ENCODE peak calls at places on chromosome 12, in ten cellular contexts. D, R, C, W, J, K, Y, G, F and M are unnamed samples.

GRCh38 chr12:107775093-107775721 is 703 bp downstream of the ASCL4 start:
- DNase-seq in D (peak; percentile 30), R (no peak), C (no peak), W (no peak), J (no peak), K (no peak), Y (peak; percentile 17), G (no peak), F (no peak), M (no peak)

GRCh38 chr12:31362115-31362758 is 36.3 kb upstream of the SINHCAF start:
- DNase-seq in D (no peak), R (peak; percentile 30), C (no peak), W (no peak), J (no peak), K (no peak), Y (no peak), G (no peak), F (no peak), M (no peak)

GRCh38 chr12:131989021-131989420 is 39.3 kb downstream of the EP400 start:
- DNase-seq in D (no peak), R (no peak), C (no peak), W (no peak), J (no peak), K (no peak), Y (no peak), G (no peak), F (no peak), M (no peak)

GRCh38 chr12:49368240-49368600 is 958 bp downstream of the SPATS2 start:
- DNase-seq in D (peak; percentile 22), R (no peak), C (no peak), W (no peak), J (no peak), K (no peak), Y (no peak), G (no peak), F (no peak), M (no peak)

GRCh38 chr12:14993537-14994266 is 20.9 kb downstream of the PDE6H start:
- DNase-seq in D (peak; percentile 71), R (no peak), C (no peak), W (no peak), J (peak; percentile 6), K (peak; percentile 54), Y (peak; percentile 32), G (no peak), F (no peak), M (no peak)

GRCh38 chr12:5498081-5498480 is 66.2 kb downstream of the NTF3 start:
- DNase-seq in D (peak; percentile 23), R (no peak), C (no peak), W (no peak), J (peak; percentile 4), K (peak; percentile 38), Y (no peak), G (no peak), F (no peak), M (no peak)

GRCh38 chr12:12229556-12230092 is 37.2 kb downstream of the LRP6 start:
- DNase-seq in D (no peak), R (no peak), C (no peak), W (no peak), J (no peak), K (peak; percentile 34), Y (no peak), G (no peak), F (no peak), M (no peak)

GRCh38 chr12:51759175-51759574 is 89.3 kb downstream of the FIGNL2 start:
- DNase-seq in D (peak; percentile 36), R (no peak), C (no peak), W (no peak), J (peak; percentile 6), K (no peak), Y (no peak), G (no peak), F (no peak), M (no peak)

GRCh38 chr12:47413806-47414205 is 292.0 kb downstream of the RPAP3 start:
- DNase-seq in D (peak; percentile 76), R (no peak), C (no peak), W (no peak), J (no peak), K (peak; percentile 78), Y (no peak), G (peak; percentile 51), F (no peak), M (no peak)

GRCh38 chr12:40034712-40035111 is 71.2 kb downstream of the SLC2A13 start:
- DNase-seq in D (peak; percentile 23), R (no peak), C (no peak), W (no peak), J (no peak), K (no peak), Y (no peak), G (no peak), F (no peak), M (no peak)

GRCh38 chr12:9221476-9221875 is 13.3 kb upstream of the PZP start:
- DNase-seq in D (no peak), R (no peak), C (no peak), W (no peak), J (no peak), K (no peak), Y (no peak), G (no peak), F (no peak), M (no peak)

GRCh38 chr12:21264232-21264631 is 70.5 kb downstream of the SLCO1A2 start:
- DNase-seq in D (no peak), R (no peak), C (no peak), W (no peak), J (no peak), K (no peak), Y (no peak), G (no peak), F (no peak), M (no peak)

GRCh38 chr12:31324845-31325523 is 966 bp downstream of the SINHCAF start:
- DNase-seq in D (peak; percentile 73), R (peak; percentile 50), C (peak; percentile 61), W (peak; percentile 72), J (peak; percentile 42), K (peak; percentile 35), Y (peak; percentile 54), G (no peak), F (peak; percentile 24), M (peak; percentile 48)

GRCh38 chr12:91529829-91530228 is 347.2 kb upstream of the DCN start:
- DNase-seq in D (peak; percentile 1), R (no peak), C (no peak), W (no peak), J (peak; percentile 60), K (no peak), Y (no peak), G (no peak), F (no peak), M (no peak)

GRCh38 chr12:124233041-124233836 is 61.7 kb upstream of the RFLNA start:
- DNase-seq in D (peak; percentile 85), R (no peak), C (no peak), W (no peak), J (peak; percentile 97), K (peak; percentile 91), Y (no peak), G (peak; percentile 70), F (no peak), M (no peak)